ENCODE peak calls at places on chromosome 13, in six cellular contexts. R is neuronal stem cell, V is lower lobe of right lung, G is NCI-H2107, M is NCI-H345, N is RPMI7951. F is an unnamed sample.

GRCh38 chr13:27852491-27852890 is 60.2 kb downstream of the GSX1 start:
- DNase-seq in M (no peak), R (no peak), G (no peak), V (no peak), N (no peak), F (no peak)

GRCh38 chr13:114099918-114100445 is 32.4 kb downstream of the RASA3 start:
- DNase-seq in V (peak), G (no peak), N (peak), M (peak), R (no peak), F (no peak)

GRCh38 chr13:53405616-53406015 is 377.0 kb downstream of the OLFM4 start:
- DNase-seq in R (peak), V (no peak), G (no peak), N (no peak), M (no peak), F (no peak)

GRCh38 chr13:32125221-32125621 is 93.6 kb downstream of the FRY start:
- DNase-seq in M (no peak), V (no peak), G (no peak), R (no peak), N (peak), F (no peak)

GRCh38 chr13:27182844-27183497 is 11.4 kb upstream of the USP12 start:
- DNase-seq in R (no peak), G (no peak), M (no peak), V (no peak), N (peak), F (no peak)

GRCh38 chr13:50611117-50611781 is 232.2 kb downstream of the DLEU7 start:
- DNase-seq in G (no peak), N (peak), R (no peak), M (no peak), V (no peak), F (no peak)

GRCh38 chr13:99496322-99497142 is 4.7 kb upstream of the TM9SF2 start:
- DNase-seq in G (no peak), R (no peak), M (no peak), N (peak), V (peak), F (peak)

GRCh38 chr13:60453490-60453889 is 56.5 kb downstream of the TDRD3 start:
- DNase-seq in R (no peak), V (no peak), N (no peak), M (no peak), G (no peak), F (no peak)

GRCh38 chr13:64277097-64277496 is 2861.4 kb upstream of the PCDH20 start:
- DNase-seq in G (no peak), M (no peak), V (no peak), R (no peak), N (no peak), F (no peak)

F was measured in stimulated activated effector memory CD8-positive, alpha-beta T cell treated with anti-CD3 and anti-CD28 coated beads, Interleukin-12 subunit alpha, Interleukin-12 subunit beta, amount 100 ng/mL, for 72 hours.